ENCODE peak calls at places on chromosomes 6 and 20, in six cellular contexts. C is esophagus squamous epithelium, L is AG09309, V is AG10803, B is neural progenitor cell, K is fibroblast of pulmonary artery. D is an unnamed sample.
A peak's percentile ranks its signal among the peaks of the same experiment; 100 is the strongest.

GRCh38 chr6:165163519-165163918 is 145.9 kb downstream of the C6orf118 start:
- DNase-seq in C (no peak), L (no peak), B (no peak), V (no peak), K (no peak), D (no peak)

GRCh38 chr6:1724124-1724523 is 114.4 kb downstream of the FOXC1 start:
- DNase-seq in L (no peak), K (no peak), V (no peak), C (no peak), B (no peak), D (no peak)

GRCh38 chr20:5353624-5354496 is 37.1 kb upstream of the PROKR2 start:
- DNase-seq in B (no peak), C (no peak), V (peak; percentile 42), L (peak; percentile 5), K (peak; percentile 76), D (peak; percentile 74)

GRCh38 chr6:128508588-128509296 is 11.7 kb downstream of the PTPRK start:
- DNase-seq in L (peak; percentile 67), V (peak; percentile 78), C (no peak), B (no peak), K (peak; percentile 94), D (peak; percentile 87)

GRCh38 chr6:161048636-161049035 is 57.1 kb downstream of the MAP3K4 start:
- DNase-seq in C (no peak), B (no peak), K (peak; percentile 41), L (peak; percentile 83), V (peak; percentile 92), D (peak; percentile 83)

GRCh38 chr20:25372584-25373336 is 17.9 kb downstream of the ABHD12 start:
- DNase-seq in B (no peak), V (peak; percentile 89), L (peak; percentile 68), K (peak; percentile 81), C (no peak), D (peak; percentile 95)

GRCh38 chr6:9520417-9521151 is 894.3 kb downstream of the TFAP2A start:
- DNase-seq in L (no peak), B (no peak), K (peak; percentile 85), V (peak; percentile 83), C (no peak), D (peak; percentile 88)

GRCh38 chr20:13113731-13114130 is 105.0 kb downstream of the SPTLC3 start:
- DNase-seq in B (no peak), C (no peak), V (no peak), L (peak; percentile 47), K (no peak), D (no peak)

GRCh38 chr6:153814136-153814535 is 224.9 kb upstream of the OPRM1 start:
- DNase-seq in V (no peak), K (no peak), C (no peak), L (no peak), B (peak; percentile 52), D (no peak)

GRCh38 chr20:10788877-10789276 is 115.1 kb upstream of the JAG1 start:
- DNase-seq in K (no peak), C (no peak), L (no peak), B (no peak), V (no peak), D (no peak)

GRCh38 chr6:96391776-96392175 is 129.8 kb upstream of the UFL1 start:
- DNase-seq in C (no peak), K (no peak), B (peak; percentile 93), L (no peak), V (no peak), D (peak; percentile 5)

GRCh38 chr20:62725596-62726268 is 17.1 kb downstream of the NTSR1 start:
- DNase-seq in B (no peak), L (no peak), K (no peak), C (no peak), V (no peak), D (no peak)

GRCh38 chr6:68701159-68701558 is 66.1 kb downstream of the ADGRB3 start:
- DNase-seq in C (no peak), K (no peak), L (no peak), B (no peak), V (no peak), D (no peak)

GRCh38 chr6:150435360-150435759 is 66.5 kb downstream of the IYD start:
- DNase-seq in K (no peak), L (no peak), V (no peak), B (no peak), C (no peak), D (no peak)

GRCh38 chr6:11710221-11710836 is 68.3 kb downstream of the ADTRP start:
- DNase-seq in C (no peak), L (no peak), V (no peak), B (no peak), K (no peak), D (no peak)

GRCh38 chr6:32854376-32855178 is 585 bp downstream of the PSMB9 start:
- DNase-seq in L (no peak), B (no peak), K (peak; percentile 23), C (no peak), V (peak; percentile 25), D (peak; percentile 39)

GRCh38 chr6:113578691-113579090 is 278.5 kb upstream of the MARCKS start:
- DNase-seq in C (no peak), B (no peak), V (no peak), K (no peak), L (no peak), D (no peak)

GRCh38 chr6:117605169-117605826 is 3.0 kb upstream of the GOPC start:
- DNase-seq in B (peak; percentile 66), V (peak; percentile 79), L (peak; percentile 53), C (no peak), K (peak; percentile 91), D (peak; percentile 79)

GRCh38 chr6:34359438-34360158 is 32.9 kb downstream of the NUDT3 start:
- DNase-seq in L (peak; percentile 23), V (peak; percentile 9), B (no peak), K (no peak), C (no peak), D (peak; percentile 72)

GRCh38 chr20:44370639-44371218 is 15.2 kb downstream of the HNF4A start:
- DNase-seq in L (no peak), C (no peak), V (no peak), K (no peak), B (no peak), D (peak; percentile 28)

GRCh38 chr20:10673176-10673830 is 496 bp downstream of the JAG1 start:
- DNase-seq in L (no peak), C (no peak), B (peak; percentile 87), V (peak; percentile 29), K (no peak), D (no peak)

GRCh38 chr6:121093928-121094327 is 240.4 kb downstream of the TBC1D32 start:
- DNase-seq in B (no peak), K (peak; percentile 67), L (peak; percentile 16), V (peak; percentile 51), C (no peak), D (peak; percentile 34)

GRCh38 chr20:24673678-24674570 is 204.5 kb downstream of the SYNDIG1 start:
- DNase-seq in L (peak; percentile 56), V (peak; percentile 72), K (peak; percentile 70), B (no peak), C (no peak), D (peak; percentile 62)

GRCh38 chr6:135475292-135475886 is 22.2 kb downstream of the AHI1 start:
- DNase-seq in B (no peak), K (no peak), C (no peak), V (peak; percentile 89), L (peak; percentile 68), D (peak; percentile 35)

DNA sequence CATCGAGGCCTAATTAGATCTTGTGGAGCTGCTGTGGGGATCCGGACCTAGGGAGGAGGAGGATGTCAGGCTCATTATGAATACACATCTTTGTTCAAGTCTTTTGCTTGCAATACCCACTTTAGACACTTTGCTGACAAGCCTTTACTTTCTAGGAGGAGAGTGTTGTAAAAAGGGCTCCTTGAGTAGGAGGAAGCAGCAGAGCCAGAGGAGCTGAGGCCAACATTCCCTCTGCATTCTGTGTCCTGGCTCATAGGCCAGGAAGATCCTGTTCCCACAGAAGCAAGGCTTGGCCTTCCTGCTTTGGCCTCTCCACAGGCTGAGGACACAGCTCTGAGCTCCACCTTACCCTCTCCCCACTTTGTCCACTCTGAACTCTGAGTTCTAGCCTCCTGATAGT is 67.1 kb downstream of the TPD52L1 start:
- DNase-seq in V (peak; percentile 48), C (no peak), B (no peak), K (peak; percentile 33), L (no peak), D (no peak)
- TF ChIP-seq CTCF in V (peak; percentile 8), C (no peak), B (no peak), K (no peak), L (no peak), D (no peak)

GRCh38 chr6:2988076-2988425 is 11.6 kb upstream of the NQO2 start:
- DNase-seq in V (no peak), C (no peak), B (no peak), K (no peak), L (no peak), D (no peak)
- TF ChIP-seq CTCF in V (no peak), C (no peak), B (no peak), K (no peak), L (no peak), D (no peak)

GRCh38 chr6:157990321-157991066 is 8.8 kb downstream of the SYNJ2 start:
- DNase-seq in K (no peak), B (no peak), C (no peak), V (no peak), L (no peak), D (peak; percentile 59)

GRCh38 chr6:157989541-157990289 is 8.1 kb downstream of the SYNJ2 start:
- DNase-seq in K (peak; percentile 41), L (no peak), B (no peak), C (no peak), V (no peak), D (peak; percentile 76)

GRCh38 chr6:157988700-157989063 is 7.0 kb downstream of the SYNJ2 start:
- DNase-seq in L (no peak), C (no peak), B (no peak), K (no peak), V (no peak), D (no peak)

GRCh38 chr6:157985378-157986155 is 3.9 kb downstream of the SYNJ2 start:
- DNase-seq in K (no peak), V (no peak), L (no peak), B (no peak), C (no peak), D (no peak)

DNA sequence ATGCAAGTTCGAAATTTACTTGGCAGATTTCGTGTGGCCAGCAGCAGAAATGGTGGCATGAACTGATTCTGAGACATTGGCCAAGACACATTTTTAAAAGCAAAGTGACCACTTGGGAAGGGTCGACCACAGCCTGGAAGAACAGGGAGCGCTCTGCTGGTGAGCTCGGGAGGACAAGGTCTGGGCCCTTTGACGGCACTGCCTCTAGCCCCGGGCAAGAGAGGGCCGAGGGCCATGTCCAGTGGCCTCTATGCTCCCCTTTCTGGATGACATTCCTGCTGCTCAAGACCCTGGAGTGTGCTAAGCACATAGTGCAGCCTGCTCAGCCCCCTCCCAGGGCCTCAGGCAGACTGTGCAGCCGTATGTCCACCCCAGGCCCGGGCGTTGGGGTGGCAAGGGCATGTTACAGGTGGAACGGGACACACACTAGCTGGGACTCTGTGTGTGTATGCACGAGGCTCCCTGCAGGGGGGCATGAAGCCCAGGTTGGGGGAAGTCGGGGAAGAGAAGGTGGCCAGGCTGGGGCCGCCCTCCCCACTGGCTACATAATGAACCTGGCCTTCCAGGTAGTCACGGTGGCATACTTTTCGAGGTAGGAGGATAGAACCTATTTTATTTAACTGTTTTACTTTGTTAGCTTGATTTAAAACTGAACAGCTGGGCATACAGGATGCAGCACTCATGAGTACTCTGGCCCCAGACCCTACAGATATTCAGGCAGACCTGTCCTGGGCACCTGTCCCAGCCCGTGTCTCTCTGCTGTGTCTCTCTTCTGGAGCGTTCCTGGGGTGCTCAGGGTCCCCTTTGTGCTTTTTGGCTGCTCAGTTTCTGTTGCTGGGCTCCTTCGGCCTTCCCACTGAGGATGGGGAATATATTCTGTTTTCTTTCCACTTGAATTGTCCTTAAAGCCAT is 6.4 kb downstream of the SYNJ2 start:
- DNase-seq in B (no peak), C (no peak), L (no peak), K (no peak), V (no peak), D (no peak)
- TF ChIP-seq CTCF in B (no peak), C (no peak), L (no peak), K (no peak), V (no peak), D (no peak)

GRCh38 chr6:73937805-73938204 is 241.8 kb downstream of the CD109 start:
- DNase-seq in B (no peak), V (no peak), C (no peak), L (no peak), K (no peak), D (no peak)
- TF ChIP-seq CTCF in B (no peak), V (no peak), C (no peak), L (no peak), K (no peak), D (no peak)